ENCODE peak calls at places on chromosomes 6 and 20, in four cellular contexts. U is BJ, X is dorsolateral prefrontal cortex, M is neuronal stem cell. J is an unnamed sample.

GRCh38 chr6:94636780-94637385 is 940.5 kb upstream of the MANEA start:
- DNase-seq in X (no peak), U (no peak), M (peak; percentile 24), J (no peak)

GRCh38 chr6:110980648-110981047 is 1.2 kb upstream of the RPF2 start:
- DNase-seq in M (no peak), U (no peak), X (no peak), J (no peak)

GRCh38 chr6:21648475-21649050 is 55.0 kb downstream of the SOX4 start:
- DNase-seq in X (no peak), U (no peak), M (no peak), J (no peak)

GRCh38 chr6:66396145-66396544 is 689.1 kb upstream of the EYS start:
- DNase-seq in X (no peak), U (no peak), M (no peak), J (no peak)

GRCh38 chr20:20780127-20780822 is 67.8 kb upstream of the RALGAPA2 start:
- DNase-seq in U (no peak), X (no peak), M (no peak), J (no peak)

GRCh38 chr6:132798820-132799538 is 542 bp upstream of the SLC18B1 start:
- DNase-seq in M (peak; percentile 48), X (peak; percentile 64), U (no peak), J (no peak)

GRCh38 chr6:4055420-4056041 is 23.4 kb downstream of the FAM217A start:
- DNase-seq in U (peak; percentile 44), M (no peak), X (no peak), J (peak; percentile 48)

GRCh38 chr20:46894971-46895905 is 595 bp downstream of the EYA2 start:
- DNase-seq in U (no peak), X (no peak), M (peak; percentile 38), J (no peak)

GRCh38 chr6:168291450-168291849 is 28.1 kb downstream of the DACT2 start:
- DNase-seq in U (no peak), M (no peak), X (no peak), J (no peak)

GRCh38 chr20:859661-860294 is 26.3 kb downstream of the FAM110A start:
- DNase-seq in M (no peak), U (no peak), X (no peak), J (no peak)

GRCh38 chr6:1789092-1789491 is 179.4 kb downstream of the FOXC1 start:
- DNase-seq in U (no peak), X (no peak), M (no peak), J (no peak)

DNA sequence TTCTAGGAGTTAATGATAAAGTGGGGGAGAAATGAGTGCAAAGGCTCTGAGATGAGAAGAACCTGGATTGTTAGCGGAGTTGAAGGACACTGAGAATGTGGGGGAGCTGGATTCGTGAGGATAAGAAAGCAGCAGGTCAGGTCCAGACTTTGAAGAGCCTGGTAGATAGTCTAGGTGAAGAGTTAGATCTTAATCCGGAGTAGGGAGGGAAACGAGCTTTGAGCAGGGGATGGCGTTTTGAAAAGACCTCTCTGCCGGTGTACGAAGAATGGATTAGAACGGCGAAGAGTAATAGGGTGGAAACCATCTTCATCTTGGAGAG is 487 bp upstream of the PHF20 start:
- DNase-seq in U (no peak), X (no peak), M (no peak), J (no peak)
- H3K4me3 ChIP-seq in U (peak overlapping the region; percentile 77), X (peak overlapping the region; percentile 74), M (peak overlapping the region; percentile 88), J (peak overlapping the region; percentile 82)

GRCh38 chr6:29941476-29941875 is 856 bp upstream of the HLA-A start:
- DNase-seq in X (no peak), M (no peak), U (no peak), J (no peak)
- H3K4me3 ChIP-seq in X (peak overlapping the region; percentile 69), M (no peak overlapping the region), U (no peak overlapping the region), J (peak overlapping the region; percentile 59)

DNA sequence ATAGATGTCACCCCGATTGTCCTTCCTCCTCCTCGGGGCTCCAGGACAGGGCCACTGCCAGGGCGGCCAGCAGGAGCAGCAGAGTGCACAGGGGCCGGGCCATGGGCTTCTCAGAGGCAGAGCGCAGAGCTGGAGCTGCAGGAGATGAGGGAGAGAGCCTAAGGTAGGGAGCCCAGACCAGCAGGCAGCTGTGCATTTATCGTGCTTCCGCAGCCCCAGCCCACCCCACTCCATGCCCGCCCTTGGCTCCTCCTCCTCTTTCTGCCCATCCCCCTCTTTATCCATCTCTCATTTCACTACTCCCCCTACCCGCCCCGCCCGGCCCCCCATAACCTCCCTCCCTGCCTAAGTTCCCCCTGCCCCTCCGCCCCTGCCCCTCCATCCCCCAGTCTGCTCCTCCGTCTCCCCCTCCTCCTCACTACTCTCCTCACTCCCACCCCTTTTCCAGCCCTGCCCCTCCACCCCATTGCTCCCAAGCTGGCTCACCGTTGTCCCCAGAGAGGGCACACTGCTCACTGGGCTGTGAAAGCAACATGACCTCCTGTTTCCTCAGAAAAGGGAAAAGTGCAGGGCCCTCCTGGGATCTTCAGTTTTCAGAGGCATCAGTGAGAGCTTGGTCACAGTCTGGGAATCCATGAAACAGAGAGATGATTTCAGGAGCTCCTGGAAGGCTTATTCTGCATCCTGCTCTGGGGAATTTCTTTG is 25.5 kb upstream of the CST1 start:
- DNase-seq in M (no peak), U (no peak), X (no peak), J (no peak)
- H3K4me3 ChIP-seq in M (no peak overlapping the region), U (no peak overlapping the region), X (no peak overlapping the region), J (no peak overlapping the region)

DNA sequence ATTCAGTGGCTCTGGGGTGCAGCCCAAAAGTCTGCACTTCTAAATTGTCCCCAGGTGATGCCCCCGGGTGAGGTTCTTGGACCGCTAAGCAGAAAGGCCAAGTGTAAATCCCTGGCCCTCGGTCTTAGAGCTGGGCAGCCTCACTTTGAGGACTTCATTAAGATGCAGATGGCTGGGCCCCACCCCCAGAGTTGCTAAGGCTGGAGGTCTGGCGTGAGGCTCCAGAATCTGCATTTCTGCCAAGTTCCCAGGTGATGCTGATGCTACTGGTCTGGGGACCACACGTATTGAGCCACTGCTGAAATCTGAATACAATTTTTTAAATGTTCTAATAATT is 735 bp upstream of the SLC23A2 start:
- DNase-seq in U (no peak), M (no peak), X (peak; percentile 46), J (no peak)
- H3K4me3 ChIP-seq in U (no peak overlapping the region), M (peak overlapping the region; percentile 63), X (peak overlapping the region; percentile 86), J (peak overlapping the region; percentile 55)

GRCh38 chr20:2984028-2984501 is 59.4 kb upstream of the GNRH2 start:
- DNase-seq in M (no peak), U (no peak), X (no peak), J (no peak)

GRCh38 chr20:2973574-2973973 is 69.8 kb upstream of the GNRH2 start:
- DNase-seq in U (no peak), X (no peak), M (no peak), J (no peak)

GRCh38 chr20:2981646-2982045 is 61.8 kb upstream of the GNRH2 start:
- DNase-seq in M (no peak), U (no peak), X (no peak), J (no peak)

GRCh38 chr20:2983508-2983907 is 59.9 kb upstream of the GNRH2 start:
- DNase-seq in U (no peak), M (no peak), X (no peak), J (no peak)

GRCh38 chr20:2978519-2978918 is 64.9 kb upstream of the GNRH2 start:
- DNase-seq in M (no peak), U (no peak), X (no peak), J (no peak)
- H3K4me3 ChIP-seq in M (no peak overlapping the region), U (no peak overlapping the region), X (no peak overlapping the region), J (no peak overlapping the region)

GRCh38 chr20:25539742-25540201 is 45.6 kb downstream of the NINL start:
- DNase-seq in M (no peak), X (peak; percentile 62), U (no peak), J (no peak)
- H3K4me3 ChIP-seq in M (no peak overlapping the region), X (peak overlapping the region; percentile 44), U (peak overlapping the region; percentile 2), J (peak overlapping the region; percentile 4)

GRCh38 chr6:163420315-163420667 is 5.8 kb downstream of the QKI start:
- DNase-seq in U (no peak), X (no peak), M (no peak), J (no peak)
- H3K4me3 ChIP-seq in U (no peak overlapping the region), X (peak overlapping the region; percentile 86), M (peak overlapping the region; percentile 97), J (no peak overlapping the region)

GRCh38 chr6:165616116-165616515 is 46.9 kb downstream of the PDE10A start:
- DNase-seq in U (no peak), X (no peak), M (no peak), J (peak; percentile 32)
- H3K4me3 ChIP-seq in U (no peak overlapping the region), X (peak overlapping the region; percentile 19), M (no peak overlapping the region), J (no peak overlapping the region)

GRCh38 chr6:27494987-27495385 is 22.1 kb upstream of the ZNF184 start:
- DNase-seq in M (no peak), X (no peak), U (no peak), J (no peak)
- H3K4me3 ChIP-seq in M (peak overlapping the region; percentile 60), X (peak overlapping the region; percentile 41), U (peak overlapping the region; percentile 47), J (peak overlapping the region; percentile 71)

GRCh38 chr20:43462369-43463132 is 4.9 kb downstream of the SRSF6 start:
- DNase-seq in U (no peak), M (no peak), X (no peak), J (no peak)
- H3K4me3 ChIP-seq in U (no peak overlapping the region), M (no peak overlapping the region), X (no peak overlapping the region), J (no peak overlapping the region)